ENCODE peak calls at places on chromosomes 5 and 9, in five cellular contexts. V, M, D, I and T are unnamed samples.

GRCh38 chr5:159310492-159310891 is 19.8 kb downstream of the IL12B start:
- DNase-seq in V (no peak), M (no peak), D (no peak), I (no peak), T (no peak)

GRCh38 chr9:16688814-16689213 is 181.7 kb downstream of the BNC2 start:
- DNase-seq in V (no peak), M (peak), D (no peak), I (no peak), T (peak)

GRCh38 chr5:155389498-155389897 is 375.9 kb downstream of the KIF4B start:
- DNase-seq in V (no peak), M (no peak), D (no peak), I (no peak), T (no peak)

GRCh38 chr5:81093536-81094196 is 133.5 kb downstream of the RASGRF2 start:
- DNase-seq in V (no peak), M (no peak), D (no peak), I (no peak), T (no peak)

GRCh38 chr5:10567781-10568321 is 4.0 kb downstream of the ANKRD33B start:
- DNase-seq in V (no peak), M (peak), D (peak), I (no peak), T (peak)

GRCh38 chr9:75064307-75065025 is 23.5 kb downstream of the NMRK1 start:
- DNase-seq in V (no peak), M (peak), D (no peak), I (no peak), T (peak)

GRCh38 chr5:53381-54174 is 38.4 kb upstream of the PLEKHG4B start:
- DNase-seq in V (no peak), M (no peak), D (no peak), I (peak), T (peak)

GRCh38 chr5:38753776-38754175 is 92.0 kb upstream of the OSMR start:
- DNase-seq in V (no peak), M (no peak), D (no peak), I (no peak), T (no peak)

GRCh38 chr5:41345295-41345694 is 132.0 kb upstream of the C6 start:
- DNase-seq in V (no peak), M (peak), D (no peak), I (no peak), T (peak)

GRCh38 chr5:177131711-177132503 is 1.7 kb upstream of the NSD1 start:
- DNase-seq in V (no peak), M (no peak), D (no peak), I (peak), T (no peak)

GRCh38 chr9:18941060-18941746 is 91.8 kb downstream of the SAXO1 start:
- DNase-seq in V (no peak), M (no peak), D (no peak), I (no peak), T (no peak)

GRCh38 chr9:133777111-133777791 is 39.1 kb upstream of the SARDH start:
- DNase-seq in V (no peak), M (no peak), D (no peak), I (peak), T (no peak)

GRCh38 chr5:96734871-96735325 is 72.7 kb downstream of the CAST start:
- DNase-seq in V (peak), M (peak), D (peak), I (no peak), T (peak)

GRCh38 chr9:125436613-125437443 is 175.2 kb downstream of the GAPVD1 start:
- DNase-seq in V (no peak), M (no peak), D (no peak), I (no peak), T (no peak)

GRCh38 chr9:37037744-37038640 is 3.9 kb upstream of the PAX5 start:
- DNase-seq in V (peak), M (no peak), D (no peak), I (no peak), T (no peak)

GRCh38 chr5:483434-484184 is 40.6 kb downstream of the EXOC3 start:
- DNase-seq in V (no peak), M (no peak), D (no peak), I (peak), T (no peak)

GRCh38 chr9:17082343-17082742 is 52.5 kb upstream of the CNTLN start:
- DNase-seq in V (no peak), M (peak), D (no peak), I (no peak), T (peak)

GRCh38 chr9:35726876-35727438 is 5.0 kb downstream of the TLN1 start:
- DNase-seq in V (peak), M (peak), D (no peak), I (no peak), T (peak)

GRCh38 chr5:153831976-153832375 is 206.7 kb downstream of the FAM114A2 start:
- DNase-seq in V (peak), M (peak), D (no peak), I (no peak), T (peak)

GRCh38 chr9:35555246-35555701 is 49.8 kb upstream of the TESK1 start:
- DNase-seq in V (no peak), M (no peak), D (no peak), I (no peak), T (no peak)

GRCh38 chr9:75181748-75182147 is 93.4 kb downstream of the OSTF1 start:
- DNase-seq in V (no peak), M (peak), D (no peak), I (no peak), T (peak)

GRCh38 chr5:57349214-57349613 is 133.4 kb downstream of the ACTBL2 start:
- DNase-seq in V (no peak), M (peak), D (no peak), I (no peak), T (no peak)

GRCh38 chr5:101675510-101675909 is 620.6 kb downstream of the SLCO4C1 start:
- DNase-seq in V (no peak), M (no peak), D (no peak), I (no peak), T (no peak)
- H3K4me3 ChIP-seq in V (no peak), M (no peak), D (no peak), I (no peak), T (no peak)

DNA sequence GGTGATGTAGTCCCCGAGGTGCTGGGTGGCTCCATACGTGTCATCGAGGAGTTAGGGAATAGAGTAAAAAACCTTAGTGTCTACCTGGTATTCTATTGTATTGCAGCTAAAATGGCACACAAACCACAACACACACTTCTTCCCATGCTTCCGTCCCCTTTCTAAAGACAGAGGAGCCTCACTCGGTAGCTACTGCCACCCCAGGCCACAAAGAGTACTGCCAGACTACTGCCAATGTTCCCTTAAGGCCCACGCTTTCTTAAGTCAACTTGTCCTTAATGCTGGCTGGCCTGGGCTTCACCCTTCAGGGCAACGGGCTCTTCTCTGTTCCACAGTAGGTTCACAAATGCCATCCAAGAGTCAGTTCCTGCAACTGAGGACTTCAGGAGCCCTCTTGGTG is 673.0 kb downstream of the ELAVL2 start:
- DNase-seq in V (peak), M (no peak), D (no peak), I (no peak), T (no peak)
- TF ChIP-seq CTCF in V (peak), M (peak), D (no peak), I (no peak), T (no peak)

GRCh38 chr9:121609845-121610637 is 41.4 kb upstream of the DAB2IP start:
- DNase-seq in V (no peak), M (peak), D (peak), I (peak), T (peak)

GRCh38 chr9:121613009-121613766 is 38.2 kb upstream of the DAB2IP start:
- DNase-seq in V (peak), M (no peak), D (no peak), I (no peak), T (no peak)

GRCh38 chr9:121616356-121616755 is 35.1 kb upstream of the DAB2IP start:
- DNase-seq in V (no peak), M (no peak), D (no peak), I (no peak), T (no peak)

GRCh38 chr9:121610638-121610953 is 40.8 kb upstream of the DAB2IP start:
- DNase-seq in V (no peak), M (no peak), D (no peak), I (no peak), T (no peak)

GRCh38 chr9:121612511-121612998 is 38.9 kb upstream of the DAB2IP start:
- DNase-seq in V (no peak), M (no peak), D (no peak), I (no peak), T (no peak)
- H3K4me3 ChIP-seq in V (no peak), M (no peak), D (no peak), I (no peak), T (no peak)

GRCh38 chr5:123455640-123456039 is 32.4 kb upstream of the CEP120 start:
- DNase-seq in V (no peak), M (no peak), D (no peak), I (no peak), T (no peak)
- TF ChIP-seq CTCF in V (peak), M (no peak), D (no peak), I (no peak), T (no peak)

DNA sequence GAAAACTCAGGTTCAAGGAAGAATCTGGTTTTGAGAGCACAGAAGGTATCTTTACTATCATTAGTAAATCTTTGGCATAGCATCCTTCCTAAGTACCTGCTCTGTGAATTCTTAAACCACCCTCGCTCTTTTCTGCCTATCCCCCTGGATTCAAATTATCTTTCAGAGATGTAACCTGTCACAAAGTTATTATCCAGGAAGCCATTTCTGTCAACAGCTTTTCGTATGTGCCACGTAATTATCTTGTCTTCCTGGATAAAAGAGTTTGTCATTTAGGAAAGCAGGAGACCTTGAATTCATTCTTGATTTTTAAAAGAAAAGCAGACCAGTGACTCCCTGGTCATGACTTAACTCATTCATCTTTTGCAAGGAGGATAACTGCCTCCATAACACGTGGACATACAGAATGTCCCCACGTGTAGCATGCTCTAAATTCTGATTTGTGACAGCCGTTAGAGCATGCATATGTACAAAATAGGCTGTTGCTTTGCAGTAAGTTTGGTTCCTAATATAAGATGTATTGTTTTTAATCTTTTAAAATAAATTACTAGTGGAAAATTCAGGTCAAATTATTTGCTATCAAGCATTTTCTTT is 189.0 kb downstream of the TRIO start:
- DNase-seq in V (no peak), M (no peak), D (no peak), I (no peak), T (no peak)
- H3K4me3 ChIP-seq in V (no peak), M (no peak), D (no peak), I (no peak), T (no peak)

GRCh38 chr5:68823301-68823700 is 270.5 kb upstream of the SLC30A5 start:
- DNase-seq in V (no peak), M (no peak), D (no peak), I (no peak), T (no peak)
- TF ChIP-seq CTCF in V (no peak), M (no peak), D (no peak), I (no peak), T (no peak)

DNA sequence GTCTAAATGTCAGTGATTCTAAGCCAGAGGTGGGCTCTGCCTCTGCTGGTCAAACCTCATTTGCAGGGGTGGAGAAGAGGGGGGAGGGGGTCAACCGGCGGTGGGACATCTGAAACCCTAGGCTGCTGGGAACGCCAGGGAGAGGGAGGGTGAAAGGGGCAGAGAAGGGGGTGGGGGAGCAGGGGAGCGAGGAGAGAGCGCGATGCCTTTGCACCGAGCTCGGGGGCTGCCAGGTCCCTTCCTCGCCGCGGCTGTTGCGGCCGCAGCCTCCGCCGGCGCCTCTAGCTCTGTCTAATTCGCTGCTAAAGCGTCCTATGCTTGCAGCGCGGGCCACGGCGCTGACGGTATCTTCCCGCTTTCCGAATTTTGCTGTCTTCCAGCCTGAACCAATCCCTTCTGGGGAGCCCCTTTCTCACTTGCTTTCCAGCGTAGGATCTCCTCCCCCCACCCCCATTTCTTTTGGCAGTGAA is at the start of gene FGF10:
- DNase-seq in V (no peak), M (peak), D (no peak), I (peak), T (peak)
- H3K4me3 ChIP-seq in V (no peak), M (peak), D (peak), I (peak), T (peak)

GRCh38 chr5:169287529-169287928 is 13.4 kb downstream of the SLIT3 start:
- DNase-seq in V (no peak), M (no peak), D (no peak), I (no peak), T (no peak)

GRCh38 chr5:169288066-169288753 is 12.7 kb downstream of the SLIT3 start:
- DNase-seq in V (no peak), M (peak), D (no peak), I (no peak), T (no peak)

GRCh38 chr5:169290895-169291294 is 10.0 kb downstream of the SLIT3 start:
- DNase-seq in V (no peak), M (no peak), D (no peak), I (no peak), T (no peak)

GRCh38 chr5:169291877-169292276 is 9.1 kb downstream of the SLIT3 start:
- DNase-seq in V (no peak), M (no peak), D (no peak), I (no peak), T (no peak)

DNA sequence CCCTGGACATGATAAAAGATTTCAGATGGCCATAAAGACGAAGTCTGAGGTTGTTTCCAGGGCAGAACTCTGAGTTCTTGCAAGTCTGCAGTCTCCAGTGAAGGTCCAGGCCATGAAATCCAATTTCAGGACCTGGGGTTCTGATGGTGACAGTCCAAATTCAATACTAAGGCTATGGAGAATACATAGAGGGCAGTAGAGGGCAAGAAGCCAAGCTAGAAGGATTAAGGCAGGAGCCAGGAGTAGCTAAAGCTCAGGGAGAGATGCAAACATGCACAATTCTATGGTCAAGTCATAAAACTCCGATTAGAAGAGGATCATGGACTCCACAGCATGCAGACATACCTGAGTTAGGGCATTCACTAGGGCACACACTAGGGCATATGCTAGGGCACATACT is 11.4 kb downstream of the SLIT3 start:
- DNase-seq in V (no peak), M (no peak), D (no peak), I (no peak), T (no peak)
- TF ChIP-seq CTCF in V (no peak), M (no peak), D (no peak), I (no peak), T (no peak)

GRCh38 chr9:91161465-91162275 is 200.0 kb downstream of the AUH start:
- DNase-seq in V (no peak), M (no peak), D (no peak), I (no peak), T (no peak)

GRCh38 chr9:91160181-91160580 is 201.5 kb downstream of the AUH start:
- DNase-seq in V (no peak), M (no peak), D (no peak), I (no peak), T (no peak)

GRCh38 chr9:91159664-91160121 is 202.0 kb downstream of the AUH start:
- DNase-seq in V (no peak), M (no peak), D (no peak), I (peak), T (peak)

GRCh38 chr9:91162311-91162710 is 199.4 kb downstream of the AUH start:
- DNase-seq in V (no peak), M (no peak), D (no peak), I (no peak), T (peak)

DNA sequence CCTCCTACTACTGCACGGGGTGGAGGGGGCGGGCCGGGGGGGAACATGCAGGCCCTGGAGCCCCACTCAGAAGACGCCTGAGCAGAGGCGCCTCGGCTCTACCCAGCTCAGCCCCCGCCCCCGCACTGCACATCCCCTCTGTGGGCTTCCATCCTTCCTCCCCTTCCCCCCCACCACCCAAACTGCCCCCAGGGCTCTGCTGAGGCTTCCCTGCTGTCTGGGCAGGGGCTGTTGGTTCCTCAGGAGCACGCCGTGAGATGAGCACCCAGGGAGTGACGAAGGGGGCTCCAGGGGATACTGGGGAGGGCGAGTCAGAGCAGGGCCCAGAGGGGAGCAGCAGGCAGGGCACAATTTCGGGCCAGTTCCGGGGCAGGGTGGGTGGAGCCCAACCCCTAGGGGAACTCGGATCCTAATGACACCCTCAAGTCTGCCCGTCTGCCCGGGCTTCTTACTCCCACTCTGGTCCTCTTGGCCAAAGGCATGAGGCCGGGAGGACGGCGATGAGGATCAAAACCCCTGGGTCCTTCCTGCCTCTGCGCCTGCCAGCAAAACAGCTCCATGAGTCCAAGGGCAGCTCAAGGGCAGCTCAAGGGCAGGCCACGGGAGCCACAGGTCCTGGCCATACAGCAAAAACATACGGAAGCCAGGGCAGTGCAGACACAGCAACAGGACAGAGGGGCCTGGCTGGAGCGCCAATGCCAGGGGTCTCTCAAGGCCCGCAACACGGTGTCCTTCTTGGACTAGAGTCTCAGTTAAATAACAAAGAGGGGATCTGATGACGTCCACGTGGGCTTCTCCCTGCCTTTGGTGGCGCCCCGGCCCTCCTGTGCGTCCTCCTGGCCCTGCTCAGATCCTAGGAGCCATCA is 200.9 kb downstream of the AUH start:
- DNase-seq in V (no peak), M (no peak), D (no peak), I (no peak), T (no peak)
- H3K4me3 ChIP-seq in V (no peak), M (no peak), D (no peak), I (no peak), T (no peak)

GRCh38 chr5:28344803-28345433 is 1306.5 kb upstream of the CDH9 start:
- DNase-seq in V (peak), M (peak), D (no peak), I (no peak), T (peak)
- TF ChIP-seq CTCF in V (peak), M (no peak), D (no peak), I (peak), T (no peak)